ENCODE peak calls at places on chromosomes 13 and 19, in seven cellular contexts. One of them, this sample, is unnamed.

GRCh38 chr13:45242070-45242469 is 41.2 kb upstream of the KCTD4 start:
- DNase-seq in T-helper 1 cell: no peak
- DNase-seq in HFF-Myc: no peak
- DNase-seq in NCI-H1105: no peak
- DNase-seq in AG04449: no peak
- DNase-seq in fibroblast of mammary gland: peak
- DNase-seq in upper lobe of right lung: no peak
- DNase-seq in this sample: no peak

GRCh38 chr13:45522571-45522970 is 57.8 kb downstream of the COG3 start:
- DNase-seq in AG04449: no peak
- DNase-seq in HFF-Myc: peak
- DNase-seq in T-helper 1 cell: no peak
- DNase-seq in fibroblast of mammary gland: no peak
- DNase-seq in upper lobe of right lung: no peak
- DNase-seq in NCI-H1105: no peak
- DNase-seq in this sample: no peak

GRCh38 chr13:95652244-95652764 is 7.8 kb upstream of the DZIP1 start:
- DNase-seq in upper lobe of right lung: no peak
- DNase-seq in NCI-H1105: no peak
- DNase-seq in HFF-Myc: no peak
- DNase-seq in T-helper 1 cell: no peak
- DNase-seq in AG04449: no peak
- DNase-seq in fibroblast of mammary gland: no peak
- DNase-seq in this sample: no peak

GRCh38 chr13:63408227-63409202 is 1992.9 kb upstream of the PCDH20 start:
- DNase-seq in AG04449: no peak
- DNase-seq in upper lobe of right lung: no peak
- DNase-seq in HFF-Myc: peak
- DNase-seq in NCI-H1105: no peak
- DNase-seq in fibroblast of mammary gland: peak
- DNase-seq in T-helper 1 cell: no peak
- DNase-seq in this sample: no peak

GRCh38 chr19:45254044-45254531 is 3.0 kb downstream of the MARK4 start:
- DNase-seq in fibroblast of mammary gland: no peak
- DNase-seq in NCI-H1105: no peak
- DNase-seq in HFF-Myc: no peak
- DNase-seq in T-helper 1 cell: peak
- DNase-seq in upper lobe of right lung: no peak
- DNase-seq in AG04449: no peak
- DNase-seq in this sample: peak

GRCh38 chr19:11881151-11881800 is 6.3 kb upstream of the ZNF69 start:
- DNase-seq in T-helper 1 cell: peak
- DNase-seq in AG04449: no peak
- DNase-seq in HFF-Myc: peak
- DNase-seq in upper lobe of right lung: peak
- DNase-seq in NCI-H1105: peak
- DNase-seq in fibroblast of mammary gland: peak
- DNase-seq in this sample: peak

GRCh38 chr13:31240921-31241320 is 41.1 kb downstream of the B3GLCT start:
- DNase-seq in T-helper 1 cell: no peak
- DNase-seq in NCI-H1105: no peak
- DNase-seq in upper lobe of right lung: no peak
- DNase-seq in AG04449: no peak
- DNase-seq in fibroblast of mammary gland: peak
- DNase-seq in HFF-Myc: no peak
- DNase-seq in this sample: no peak

GRCh38 chr19:48630289-48631036 is 6.7 kb downstream of the DBP start:
- DNase-seq in HFF-Myc: no peak
- DNase-seq in fibroblast of mammary gland: no peak
- DNase-seq in upper lobe of right lung: peak
- DNase-seq in NCI-H1105: peak
- DNase-seq in AG04449: no peak
- DNase-seq in T-helper 1 cell: no peak
- DNase-seq in this sample: peak

GRCh38 chr19:18278521-18279265 is 2.7 kb downstream of the JUND start:
- DNase-seq in fibroblast of mammary gland: no peak
- DNase-seq in HFF-Myc: no peak
- DNase-seq in NCI-H1105: no peak
- DNase-seq in upper lobe of right lung: no peak
- DNase-seq in T-helper 1 cell: peak
- DNase-seq in AG04449: no peak
- DNase-seq in this sample: peak

GRCh38 chr19:21604351-21604926 is 99.0 kb downstream of the ZNF429 start:
- DNase-seq in AG04449: no peak
- DNase-seq in HFF-Myc: no peak
- DNase-seq in upper lobe of right lung: no peak
- DNase-seq in NCI-H1105: no peak
- DNase-seq in T-helper 1 cell: no peak
- DNase-seq in fibroblast of mammary gland: peak
- DNase-seq in this sample: peak

GRCh38 chr19:23070353-23070781 is 46.5 kb upstream of the ZNF730 start:
- DNase-seq in NCI-H1105: no peak
- DNase-seq in HFF-Myc: peak
- DNase-seq in fibroblast of mammary gland: peak
- DNase-seq in T-helper 1 cell: no peak
- DNase-seq in AG04449: no peak
- DNase-seq in upper lobe of right lung: no peak
- DNase-seq in this sample: peak

GRCh38 chr13:28859069-28859468 is 38.9 kb downstream of the MTUS2 start:
- DNase-seq in upper lobe of right lung: no peak
- DNase-seq in HFF-Myc: no peak
- DNase-seq in fibroblast of mammary gland: no peak
- DNase-seq in T-helper 1 cell: no peak
- DNase-seq in NCI-H1105: no peak
- DNase-seq in AG04449: no peak
- DNase-seq in this sample: no peak

GRCh38 chr13:98184796-98185195 is 7.7 kb upstream of the RNF113B start:
- DNase-seq in upper lobe of right lung: no peak
- DNase-seq in AG04449: no peak
- DNase-seq in HFF-Myc: no peak
- DNase-seq in T-helper 1 cell: no peak
- DNase-seq in NCI-H1105: no peak
- DNase-seq in fibroblast of mammary gland: peak
- DNase-seq in this sample: no peak

GRCh38 chr19:19530889-19531288 is 2.2 kb downstream of the YJEFN3 start:
- DNase-seq in upper lobe of right lung: no peak
- DNase-seq in T-helper 1 cell: no peak
- DNase-seq in AG04449: no peak
- DNase-seq in fibroblast of mammary gland: no peak
- DNase-seq in HFF-Myc: no peak
- DNase-seq in NCI-H1105: no peak
- DNase-seq in this sample: peak

GRCh38 chr13:29508130-29508873 is 87.2 kb downstream of the SLC7A1 start:
- DNase-seq in AG04449: peak
- DNase-seq in upper lobe of right lung: peak
- DNase-seq in T-helper 1 cell: peak
- DNase-seq in HFF-Myc: peak
- DNase-seq in fibroblast of mammary gland: peak
- DNase-seq in NCI-H1105: peak
- DNase-seq in this sample: peak

GRCh38 chr13:93800342-93800741 is 573.7 kb downstream of the GPC6 start:
- DNase-seq in NCI-H1105: no peak
- DNase-seq in fibroblast of mammary gland: no peak
- DNase-seq in T-helper 1 cell: no peak
- DNase-seq in HFF-Myc: no peak
- DNase-seq in AG04449: no peak
- DNase-seq in upper lobe of right lung: no peak
- DNase-seq in this sample: no peak

GRCh38 chr19:29976151-29976943 is 34.3 kb downstream of the URI1 start:
- DNase-seq in HFF-Myc: no peak
- DNase-seq in AG04449: no peak
- DNase-seq in fibroblast of mammary gland: no peak
- DNase-seq in upper lobe of right lung: no peak
- DNase-seq in NCI-H1105: no peak
- DNase-seq in T-helper 1 cell: no peak
- DNase-seq in this sample: no peak

GRCh38 chr19:38617764-38618589 is at the start of gene MAP4K1:
- DNase-seq in HFF-Myc: no peak
- DNase-seq in upper lobe of right lung: peak
- DNase-seq in T-helper 1 cell: peak
- DNase-seq in fibroblast of mammary gland: no peak
- DNase-seq in AG04449: no peak
- DNase-seq in NCI-H1105: peak
- DNase-seq in this sample: no peak

GRCh38 chr19:19406878-19407639 is 1.6 kb downstream of the GATAD2A start:
- DNase-seq in HFF-Myc: no peak
- DNase-seq in NCI-H1105: no peak
- DNase-seq in T-helper 1 cell: peak
- DNase-seq in AG04449: no peak
- DNase-seq in upper lobe of right lung: no peak
- DNase-seq in fibroblast of mammary gland: peak
- DNase-seq in this sample: no peak

GRCh38 chr19:54137913-54138776 is 583 bp downstream of the CNOT3 start:
- DNase-seq in HFF-Myc: no peak
- DNase-seq in AG04449: no peak
- DNase-seq in fibroblast of mammary gland: no peak
- DNase-seq in NCI-H1105: peak
- DNase-seq in T-helper 1 cell: peak
- DNase-seq in upper lobe of right lung: peak
- DNase-seq in this sample: peak

GRCh38 chr19:49212302-49212701 is 54.7 kb downstream of the TRPM4 start:
- DNase-seq in fibroblast of mammary gland: peak
- DNase-seq in NCI-H1105: peak
- DNase-seq in T-helper 1 cell: no peak
- DNase-seq in upper lobe of right lung: no peak
- DNase-seq in HFF-Myc: no peak
- DNase-seq in AG04449: no peak
- DNase-seq in this sample: no peak